ENCODE peak calls at places on chromosomes 16 and 17, in five cellular contexts. Y is skeletal muscle cell, X is left ventricle myocardium inferior, I is cardiac fibroblast, Q is brain microvascular endothelial cell. P is an unnamed sample.

GRCh38 chr16:67957622-67958021 is 10.8 kb downstream of the SLC12A4 start:
- DNase-seq in I (no peak), X (no peak), Q (no peak), Y (no peak), P (no peak)

GRCh38 chr16:12096828-12097522 is 120.4 kb downstream of the SNX29 start:
- DNase-seq in X (no peak), I (no peak), Q (no peak), Y (no peak), P (no peak)

GRCh38 chr17:68437979-68438877 is 19.1 kb downstream of the WIPI1 start:
- DNase-seq in Q (no peak), Y (no peak), X (peak), I (no peak), P (no peak)

GRCh38 chr17:50280068-50280467 is 5.8 kb downstream of the TMEM92 start:
- DNase-seq in Y (no peak), Q (no peak), X (no peak), I (no peak), P (peak)

GRCh38 chr17:15436399-15437369 is 30.7 kb downstream of the CDRT4 start:
- DNase-seq in X (peak), Y (no peak), Q (no peak), I (peak), P (peak)

GRCh38 chr17:50397919-50398285 is 579 bp upstream of the LRRC59 start:
- DNase-seq in Y (no peak), I (no peak), Q (no peak), X (no peak), P (no peak)

GRCh38 chr16:20826039-20826566 is 19.8 kb downstream of the REXO5 start:
- DNase-seq in I (peak), X (no peak), Q (no peak), Y (no peak), P (no peak)

GRCh38 chr17:14149751-14150150 is 80.4 kb downstream of the COX10 start:
- DNase-seq in Y (no peak), I (no peak), X (no peak), Q (no peak), P (no peak)

GRCh38 chr17:17804007-17804406 is 32.8 kb downstream of the SREBF1 start:
- DNase-seq in Y (no peak), Q (no peak), I (no peak), X (no peak), P (no peak)

GRCh38 chr17:30573603-30574175 is 96.5 kb downstream of the GOSR1 start:
- DNase-seq in X (no peak), Y (no peak), I (no peak), Q (no peak), P (no peak)

GRCh38 chr16:49504626-49505025 is 131.0 kb downstream of the C16orf78 start:
- DNase-seq in I (no peak), Q (no peak), X (no peak), Y (no peak), P (no peak)

GRCh38 chr17:45981306-45981705 is 17.7 kb upstream of the STH start:
- DNase-seq in Y (no peak), I (no peak), X (no peak), Q (no peak), P (no peak)

GRCh38 chr17:72576289-72576759 is 455.5 kb downstream of the SOX9 start:
- DNase-seq in I (no peak), Y (no peak), X (no peak), Q (no peak), P (no peak)

GRCh38 chr16:29899516-29900101 is at the start of gene SEZ6L2:
- DNase-seq in Q (peak), I (peak), X (peak), Y (peak), P (peak)

GRCh38 chr17:57400648-57401047 is 144.3 kb downstream of the MSI2 start:
- DNase-seq in I (no peak), Y (no peak), Q (no peak), X (no peak), P (no peak)

GRCh38 chr17:39225308-39225973 is at the start of gene STAC2:
- DNase-seq in Q (no peak), X (no peak), I (no peak), Y (no peak), P (no peak)

GRCh38 chr17:48351916-48352332 is 78.1 kb downstream of the SKAP1 start:
- DNase-seq in Q (no peak), X (no peak), I (peak), Y (no peak), P (peak)

GRCh38 chr17:38590988-38591758 is 14.6 kb downstream of the SRCIN1 start:
- DNase-seq in I (no peak), X (no peak), Y (no peak), Q (no peak), P (no peak)

GRCh38 chr17:15121426-15121825 is 143.7 kb downstream of the PMP22 start:
- DNase-seq in X (no peak), Q (no peak), I (no peak), Y (peak), P (no peak)

GRCh38 chr16:2226245-2226793 is 2.9 kb downstream of the E4F1 start:
- DNase-seq in Y (no peak), X (no peak), I (no peak), Q (no peak), P (no peak)

GRCh38 chr17:55451203-55451641 is 29.6 kb upstream of the MMD start:
- DNase-seq in I (peak), Y (no peak), X (no peak), Q (peak), P (peak)

GRCh38 chr16:35686595-35686994 is 2227.2 kb downstream of the TP53TG3F start:
- DNase-seq in Y (no peak), Q (no peak), I (no peak), X (no peak), P (no peak)

GRCh38 chr16:66250686-66251405 is 115.6 kb upstream of the CDH5 start:
- DNase-seq in Q (peak), X (peak), I (peak), Y (peak), P (no peak)

GRCh38 chr16:58339452-58339938 is 44.7 kb upstream of the PRSS54 start:
- DNase-seq in Y (no peak), Q (no peak), X (no peak), I (peak), P (peak)

GRCh38 chr17:55124730-55125129 is 140.0 kb upstream of the HLF start:
- DNase-seq in Y (no peak), I (no peak), Q (no peak), X (no peak), P (no peak)

GRCh38 chr17:47969975-47970724 is 763 bp upstream of the CDK5RAP3 start:
- DNase-seq in I (no peak), Q (no peak), Y (no peak), X (no peak), P (no peak)

DNA sequence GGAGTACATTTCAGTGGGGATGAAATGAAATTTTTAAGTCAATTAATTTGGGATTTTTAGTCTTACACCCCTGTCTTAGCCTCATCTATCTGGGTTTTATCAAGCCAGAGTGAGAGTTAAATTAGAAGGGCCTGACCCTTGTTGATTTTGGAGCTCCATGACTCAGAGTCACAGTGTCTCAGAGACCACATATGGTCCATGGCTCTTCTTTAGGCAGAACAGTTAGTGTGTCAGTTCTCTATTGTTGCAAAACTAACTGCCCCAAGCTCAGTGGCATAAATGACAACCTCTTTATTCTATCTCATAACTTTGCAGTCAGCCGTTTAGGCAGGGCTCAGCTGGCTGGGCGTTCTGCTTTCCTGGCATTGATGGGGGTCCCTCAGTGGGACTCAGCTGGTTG is 44.7 kb downstream of the IRF8 start:
- DNase-seq in X (no peak), Q (no peak), I (no peak), Y (no peak), P (no peak)
- H3K4me3 ChIP-seq in X (no peak), Q (no peak), I (no peak), Y (no peak), P (no peak)

GRCh38 chr17:9850151-9850550 is 24.4 kb downstream of the GLP2R start:
- DNase-seq in Y (no peak), I (no peak), Q (no peak), X (no peak), P (no peak)

GRCh38 chr17:9844153-9844552 is 18.4 kb downstream of the GLP2R start:
- DNase-seq in I (no peak), Q (no peak), Y (no peak), X (no peak), P (no peak)

GRCh38 chr17:9843152-9844010 is 17.7 kb downstream of the GLP2R start:
- DNase-seq in X (no peak), Y (no peak), I (no peak), Q (no peak), P (no peak)

GRCh38 chr17:9842057-9842758 is 16.5 kb downstream of the GLP2R start:
- DNase-seq in Y (no peak), X (peak), Q (peak), I (peak), P (no peak)

DNA sequence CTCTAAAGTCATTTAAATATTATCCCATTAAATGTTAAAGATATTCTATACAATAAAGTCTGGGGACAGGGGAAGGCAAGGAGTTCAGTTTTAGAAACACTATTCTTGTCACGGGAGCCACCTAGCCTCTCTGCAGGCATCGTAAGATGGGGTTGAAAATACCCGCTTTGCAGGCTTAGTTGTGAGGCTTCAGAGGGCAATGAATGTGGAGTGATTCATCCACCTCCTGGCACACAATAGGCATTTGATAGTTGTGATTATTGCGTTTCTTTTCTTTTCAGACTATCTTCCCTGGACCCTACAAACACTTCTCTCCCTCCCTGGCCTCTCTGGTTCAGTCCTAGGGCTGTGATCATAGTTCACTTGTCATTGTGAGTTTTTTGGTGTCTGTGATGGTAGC is 19.6 kb downstream of the GLP2R start:
- DNase-seq in Q (no peak), I (no peak), X (no peak), Y (no peak), P (no peak)
- H3K4me3 ChIP-seq in Q (no peak), I (no peak), X (no peak), Y (no peak), P (no peak)

DNA sequence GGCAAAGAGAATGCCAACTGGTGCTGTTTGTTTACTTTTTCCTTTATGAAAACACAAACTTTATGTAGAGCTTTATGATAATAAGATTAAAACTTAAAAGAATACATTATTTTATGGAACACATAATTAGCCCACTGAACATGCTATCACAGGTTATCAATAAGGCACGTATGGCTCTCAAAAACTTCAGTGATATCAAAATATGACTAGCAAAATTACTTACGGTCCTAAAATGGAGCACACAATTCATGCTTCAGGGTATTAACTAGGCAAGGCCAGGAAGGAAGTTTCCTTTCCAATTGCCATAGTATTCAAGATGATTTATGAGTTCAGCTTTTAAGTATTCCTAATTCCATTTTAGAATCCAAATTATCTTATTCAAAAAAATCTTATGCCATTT is 3.6 kb downstream of the RNF43 start:
- DNase-seq in Y (no peak), Q (no peak), I (no peak), X (no peak), P (no peak)
- H3K4me3 ChIP-seq in Y (no peak), Q (no peak), I (no peak), X (peak), P (no peak)

GRCh38 chr16:72989203-72989991 is 58.5 kb downstream of the ZFHX3 start:
- DNase-seq in Y (peak), X (no peak), I (peak), Q (peak), P (peak)

GRCh38 chr16:72988568-72988967 is 59.4 kb downstream of the ZFHX3 start:
- DNase-seq in Q (no peak), Y (no peak), X (no peak), I (no peak), P (no peak)

GRCh38 chr16:72990571-72990970 is 57.4 kb downstream of the ZFHX3 start:
- DNase-seq in I (no peak), Q (no peak), X (no peak), Y (no peak), P (no peak)

GRCh38 chr16:72991211-72991610 is 56.7 kb downstream of the ZFHX3 start:
- DNase-seq in Y (no peak), I (peak), X (no peak), Q (no peak), P (no peak)

GRCh38 chr16:72990003-72990521 is 57.9 kb downstream of the ZFHX3 start:
- DNase-seq in Q (peak), X (peak), Y (peak), I (peak), P (peak)
- H3K4me3 ChIP-seq in Q (peak), X (peak), Y (peak), I (peak), P (peak)

GRCh38 chr17:41818024-41818423 is 5.2 kb downstream of the FKBP10 start:
- DNase-seq in I (no peak), X (no peak), Y (no peak), Q (no peak), P (no peak)
- H3K4me3 ChIP-seq in I (no peak), X (no peak), Y (no peak), Q (no peak), P (no peak)

GRCh38 chr17:80772906-80773242 is 218.8 kb upstream of the CHMP6 start:
- DNase-seq in X (no peak), I (no peak), Y (no peak), Q (no peak), P (no peak)

GRCh38 chr17:80775863-80776262 is 215.8 kb upstream of the CHMP6 start:
- DNase-seq in Q (no peak), X (no peak), Y (no peak), I (no peak), P (no peak)

GRCh38 chr17:80774643-80775281 is 216.9 kb upstream of the CHMP6 start:
- DNase-seq in Q (no peak), Y (no peak), X (no peak), I (no peak), P (no peak)

GRCh38 chr17:80773243-80773991 is 218.2 kb upstream of the CHMP6 start:
- DNase-seq in X (peak), I (no peak), Y (no peak), Q (no peak), P (no peak)

GRCh38 chr17:80774146-80774545 is 217.5 kb upstream of the CHMP6 start:
- DNase-seq in Y (no peak), Q (no peak), I (no peak), X (no peak), P (no peak)
- H3K4me3 ChIP-seq in Y (no peak), Q (no peak), I (no peak), X (no peak), P (no peak)

P was measured in A673.